ENCODE peak calls at places on chromosomes 7 and 10, in seven cellular contexts. K, B, M, G, X, F and H are unnamed samples.

GRCh38 chr7:111853231-111853990 is 291.1 kb upstream of the IMMP2L start:
- DNase-seq in B (no peak), G (no peak), M (no peak), X (no peak), F (no peak), K (no peak), H (no peak)

GRCh38 chr7:77855371-77856083 is 57.0 kb downstream of the PHTF2 start:
- DNase-seq in M (peak; percentile 57), K (no peak), F (no peak), G (no peak), B (peak; percentile 45), X (no peak), H (no peak)

GRCh38 chr7:32914186-32914585 is 22.6 kb upstream of the KBTBD2 start:
- DNase-seq in B (no peak), K (no peak), X (no peak), G (no peak), F (no peak), M (no peak), H (no peak)

GRCh38 chr7:80918909-80919721 is at the start of gene SEMA3C:
- DNase-seq in G (peak; percentile 23), M (peak; percentile 88), X (no peak), B (peak; percentile 96), F (peak; percentile 78), K (peak; percentile 86), H (peak; percentile 93)

GRCh38 chr10:63537511-63537910 is 16.3 kb downstream of the REEP3 start:
- DNase-seq in B (no peak), X (no peak), K (no peak), F (no peak), M (no peak), G (no peak), H (no peak)

GRCh38 chr10:103917326-103918052 is 495 bp downstream of the STN1 start:
- DNase-seq in G (no peak), B (no peak), M (peak; percentile 72), F (no peak), X (no peak), K (peak; percentile 58), H (no peak)

GRCh38 chr10:22618081-22618785 is 96.1 kb downstream of the PIP4K2A start:
- DNase-seq in G (no peak), F (peak; percentile 39), X (no peak), B (no peak), M (no peak), K (no peak), H (peak; percentile 83)

GRCh38 chr10:89521368-89521767 is 14.0 kb downstream of the SLC16A12 start:
- DNase-seq in X (no peak), B (peak; percentile 70), M (no peak), G (no peak), K (no peak), F (no peak), H (peak; percentile 64)

GRCh38 chr10:114103286-114103685 is 59.6 kb downstream of the ADRB1 start:
- DNase-seq in X (peak; percentile 36), G (no peak), F (peak; percentile 58), K (no peak), B (peak; percentile 76), M (no peak), H (peak; percentile 73)

GRCh38 chr7:148556892-148557291 is 33.7 kb upstream of the C7orf33 start:
- DNase-seq in X (no peak), F (peak; percentile 7), M (no peak), B (no peak), K (no peak), G (no peak), H (no peak)

GRCh38 chr10:103921750-103922195 is 3.8 kb upstream of the STN1 start:
- DNase-seq in B (peak; percentile 43), F (peak; percentile 44), X (peak; percentile 30), G (peak; percentile 86), K (no peak), M (no peak), H (no peak)

GRCh38 chr7:102450242-102450641 is 14.4 kb downstream of the ALKBH4 start:
- DNase-seq in X (peak; percentile 48), M (no peak), F (no peak), G (peak; percentile 53), K (no peak), B (no peak), H (no peak)

GRCh38 chr7:46156039-46156438 is 235.0 kb upstream of the IGFBP3 start:
- DNase-seq in B (no peak), F (no peak), X (no peak), G (no peak), M (no peak), K (no peak), H (no peak)

GRCh38 chr10:94076325-94076841 is 82.7 kb downstream of the PLCE1 start:
- DNase-seq in M (no peak), G (no peak), B (peak; percentile 82), X (no peak), K (no peak), F (no peak), H (peak; percentile 47)

GRCh38 chr7:29588900-29589696 is 25.5 kb downstream of the PRR15 start:
- DNase-seq in K (no peak), M (no peak), X (no peak), B (peak; percentile 51), F (peak; percentile 56), G (peak; percentile 57), H (peak; percentile 30)

DNA sequence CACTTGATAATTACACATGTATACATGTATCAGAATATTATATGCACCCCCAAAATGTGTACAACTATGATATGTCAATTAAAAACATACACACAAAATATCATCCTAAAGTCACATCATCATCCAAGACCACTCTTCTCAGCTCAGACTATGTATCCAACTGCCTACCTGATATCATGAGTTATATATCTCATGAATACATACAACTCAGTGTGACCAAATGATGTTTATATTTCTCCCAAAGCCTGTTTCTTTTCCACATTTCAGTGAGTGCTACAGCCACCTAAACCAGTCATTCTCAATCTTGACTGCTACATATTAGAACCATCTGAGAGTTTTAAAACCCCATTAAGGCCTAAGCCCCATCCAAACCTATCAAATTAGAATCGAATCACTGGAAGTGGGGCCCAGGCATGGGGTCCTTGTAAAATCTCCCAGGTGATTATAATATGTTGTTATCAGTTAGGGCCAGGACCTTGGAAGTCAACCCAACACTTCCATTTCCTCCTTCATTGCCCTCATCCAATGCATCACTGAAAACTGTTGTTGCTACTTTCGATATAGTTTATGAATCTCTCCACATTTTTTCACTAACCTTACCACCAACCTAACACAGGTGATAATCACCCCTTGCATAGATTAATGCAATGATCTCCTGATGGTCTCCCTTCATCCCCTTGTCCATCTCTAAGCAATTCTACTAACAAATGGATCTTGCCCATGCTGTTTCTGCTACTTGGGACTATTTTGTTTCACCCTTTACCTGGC is 53.8 kb upstream of the ITGB8 start:
- DNase-seq in B (no peak), X (no peak), K (no peak), F (no peak), M (no peak), G (no peak), H (no peak)
- H3K27ac ChIP-seq in B (no peak overlapping the region), X (no peak overlapping the region), K (no peak overlapping the region), F (no peak overlapping the region), M (no peak overlapping the region), G (no peak overlapping the region), H (no peak overlapping the region)

DNA sequence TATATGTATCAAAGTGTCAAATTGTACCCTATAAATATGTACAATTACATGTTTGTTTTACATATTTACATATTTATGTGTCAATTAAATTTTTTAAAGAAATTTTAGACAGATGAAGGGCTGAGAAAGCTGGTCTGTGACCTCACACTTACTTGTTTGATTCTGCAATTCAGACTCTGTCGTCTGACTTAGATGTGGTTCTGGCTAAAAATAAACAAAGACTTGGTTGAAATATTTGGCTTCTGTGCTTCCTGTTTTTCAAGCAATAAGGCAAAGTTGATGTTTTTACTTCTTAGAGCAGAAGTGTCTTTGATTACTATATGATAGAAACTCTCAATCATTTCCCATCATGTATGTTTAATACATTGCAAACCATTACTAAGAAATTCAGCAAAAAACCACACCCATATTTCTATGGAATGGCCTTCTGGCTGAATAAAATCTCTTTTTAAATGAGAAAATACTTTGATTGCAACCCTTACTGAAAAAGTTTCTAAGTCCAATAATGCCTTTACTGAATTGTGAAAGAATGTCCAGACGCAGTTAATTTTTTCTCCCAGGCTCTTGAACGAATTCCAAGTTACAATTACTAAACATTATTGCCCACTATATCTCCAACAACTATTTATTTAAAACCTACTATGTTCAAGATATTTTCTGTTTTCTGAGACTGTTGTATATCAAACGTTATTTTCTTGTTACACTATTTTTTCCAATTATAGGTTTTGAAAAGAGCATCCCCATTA is 59.4 kb upstream of the PRKG1 start:
- DNase-seq in B (peak; percentile 73), K (no peak), M (no peak), X (no peak), G (no peak), F (no peak), H (peak; percentile 80)
- H3K27ac ChIP-seq in B (no peak overlapping the region), K (no peak overlapping the region), M (no peak overlapping the region), X (no peak overlapping the region), G (no peak overlapping the region), F (no peak overlapping the region), H (no peak overlapping the region)

GRCh38 chr7:132361146-132361545 is 215.1 kb downstream of the PLXNA4 start:
- DNase-seq in M (no peak), G (no peak), K (no peak), X (no peak), B (no peak), F (no peak), H (no peak)
- H3K27ac ChIP-seq in M (no peak overlapping the region), G (no peak overlapping the region), K (no peak overlapping the region), X (no peak overlapping the region), B (no peak overlapping the region), F (no peak overlapping the region), H (no peak overlapping the region)

GRCh38 chr7:43872401-43873165 is 3.3 kb upstream of the MRPS24 start:
- DNase-seq in F (no peak), X (no peak), B (peak; percentile 91), K (no peak), G (no peak), M (no peak), H (peak; percentile 90)
- H3K27ac ChIP-seq in F (no peak overlapping the region), X (no peak overlapping the region), B (peak overlapping the region; percentile 95), K (peak overlapping the region; percentile 74), G (no peak overlapping the region), M (no peak overlapping the region), H (no peak overlapping the region)

GRCh38 chr7:27172388-27172774 is 1.7 kb downstream of the HOXA10 start:
- DNase-seq in F (no peak), K (peak; percentile 45), B (no peak), G (no peak), M (peak; percentile 27), X (no peak), H (peak; percentile 53)
- H3K27ac ChIP-seq in F (peak overlapping the region; percentile 91), K (peak overlapping the region; percentile 82), B (no peak overlapping the region), G (no peak overlapping the region), M (no peak overlapping the region), X (no peak overlapping the region), H (peak overlapping the region; percentile 91)

DNA sequence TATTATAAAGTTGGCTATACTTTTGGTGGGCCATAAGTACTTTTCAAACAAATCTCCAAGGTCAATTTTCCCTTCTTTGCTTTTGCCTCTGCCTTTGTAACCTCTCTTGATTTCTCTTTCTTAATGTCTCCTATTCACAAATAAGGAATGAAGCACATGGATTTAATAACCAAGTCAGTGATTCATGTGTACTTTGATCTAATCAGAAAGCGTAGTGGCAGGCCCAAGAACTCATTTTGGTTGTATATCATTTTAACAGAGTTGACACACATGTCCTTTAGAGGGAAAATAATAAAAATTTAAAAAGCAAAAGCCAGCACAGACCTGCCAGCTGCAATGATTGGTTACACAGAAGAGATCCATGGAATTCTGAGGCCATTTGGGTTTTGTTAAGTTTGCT is 93.7 kb downstream of the FZD1 start:
- DNase-seq in X (no peak), K (no peak), G (no peak), M (no peak), F (no peak), B (no peak), H (no peak)
- H3K27ac ChIP-seq in X (no peak overlapping the region), K (no peak overlapping the region), G (no peak overlapping the region), M (no peak overlapping the region), F (no peak overlapping the region), B (no peak overlapping the region), H (no peak overlapping the region)